ENCODE peak calls at places on chromosomes 7 and 10, in five cellular contexts. B is cardiac muscle cell; V is CD8-positive, alpha-beta T cell; J is gastrocnemius medialis; Q is A549. T is an unnamed sample. For H3K4me1, the result is how much of the 10 kb centered on the place peaks cover.

GRCh38 chr10:5165738-5166137 is 19.2 kb downstream of the AKR1C8 start:
- DNase-seq in B (peak), V (no peak), J (no peak), Q (peak), T (no peak)

GRCh38 chr10:128086003-128086863 is 40.0 kb downstream of the MKI67 start:
- DNase-seq in B (no peak), V (no peak), J (no peak), Q (no peak), T (no peak)

GRCh38 chr10:15440204-15440711 is 69.2 kb upstream of the FAM171A1 start:
- DNase-seq in B (no peak), V (no peak), J (no peak), Q (no peak), T (no peak)

GRCh38 chr10:17220652-17221100 is 7.4 kb upstream of the VIM start:
- DNase-seq in B (no peak), V (no peak), J (no peak), Q (no peak), T (no peak)

GRCh38 chr10:35916791-35917190 is 274.7 kb upstream of the FZD8 start:
- DNase-seq in B (peak), V (no peak), J (no peak), Q (peak), T (no peak)

GRCh38 chr7:34331102-34331501 is 326.9 kb upstream of the NPSR1 start:
- DNase-seq in B (no peak), V (no peak), J (no peak), Q (no peak), T (no peak)

GRCh38 chr10:44991571-44991970 is 9.2 kb upstream of the ZNF22 start:
- DNase-seq in B (no peak), V (no peak), J (no peak), Q (no peak), T (no peak)

GRCh38 chr7:41046221-41046761 is 656.6 kb downstream of the INHBA start:
- DNase-seq in B (peak), V (no peak), J (peak), Q (no peak), T (no peak)

GRCh38 chr7:88480901-88481300 is 174.2 kb upstream of the STEAP4 start:
- DNase-seq in B (no peak), V (no peak), J (no peak), Q (no peak), T (no peak)

GRCh38 chr7:30141405-30142045 is 6.7 kb downstream of the MTURN start:
- DNase-seq in B (no peak), V (no peak), J (no peak), Q (no peak), T (no peak)
- H3K4me1 ChIP-seq in B (under half), V (under half), J (under half), Q (under half), T (under half)

GRCh38 chr10:71247804-71248203 is 35.4 kb downstream of the UNC5B start:
- DNase-seq in B (no peak), V (no peak), J (no peak), Q (no peak), T (no peak)
- H3K4me1 ChIP-seq in B (half or more), V (under half), J (under half), Q (under half), T (under half)

GRCh38 chr7:151434549-151434948 is 5.4 kb downstream of the CRYGN start:
- DNase-seq in B (no peak), V (no peak), J (no peak), Q (no peak), T (no peak)
- H3K4me1 ChIP-seq in B (under half), V (under half), J (under half), Q (under half), T (under half)

GRCh38 chr7:99897688-99898357 is 21.0 kb upstream of the OR2AE1 start:
- DNase-seq in B (no peak), V (no peak), J (no peak), Q (no peak), T (no peak)
- H3K4me1 ChIP-seq in B (under half), V (under half), J (under half), Q (under half), T (under half)

GRCh38 chr7:74183653-74184450 is 9.7 kb downstream of the EIF4H start:
- DNase-seq in B (no peak), V (no peak), J (no peak), Q (peak), T (no peak)
- H3K4me1 ChIP-seq in B (under half), V (half or more), J (half or more), Q (under half), T (under half)

T was measured in iPS DF 6.9.